ENCODE peak calls at places on chromosomes 13 and 19, in ten cellular contexts. H is thoracic aorta, E is SK-N-SH, V is WERI-Rb-1, Q is stomach, G is A549, Y is uterus, N is PC-3, A is mucosa of descending colon, I is MM.1S. O is an unnamed sample.

GRCh38 chr19:7258840-7259395 is 35.3 kb downstream of the INSR start:
- DNase-seq in H (no peak), E (no peak), V (no peak), Q (no peak), G (no peak), Y (no peak), N (no peak), A (no peak), I (no peak), O (no peak)

GRCh38 chr13:45447050-45447661 is 17.6 kb upstream of the COG3 start:
- DNase-seq in H (no peak), E (no peak), V (no peak), Q (no peak), G (no peak), Y (no peak), N (no peak), A (no peak), I (no peak), O (no peak)

GRCh38 chr19:13428352-13428751 is 77.9 kb downstream of the CACNA1A start:
- DNase-seq in H (no peak), E (peak), V (no peak), Q (no peak), G (no peak), Y (no peak), N (peak), A (no peak), I (peak), O (peak)

GRCh38 chr13:77751513-77752456 is 54.3 kb downstream of the SLAIN1 start:
- DNase-seq in H (no peak), E (peak), V (peak), Q (no peak), G (peak), Y (no peak), N (peak), A (no peak), I (peak), O (peak)

GRCh38 chr19:14544977-14545715 is 15.8 kb downstream of the TECR start:
- DNase-seq in H (no peak), E (no peak), V (no peak), Q (no peak), G (no peak), Y (no peak), N (no peak), A (no peak), I (no peak), O (no peak)

GRCh38 chr19:38684078-38684861 is 36.8 kb downstream of the ACTN4 start:
- DNase-seq in H (peak), E (no peak), V (no peak), Q (peak), G (peak), Y (peak), N (peak), A (peak), I (peak), O (no peak)

GRCh38 chr13:49669735-49670309 is 21.5 kb downstream of the EBPL start:
- DNase-seq in H (no peak), E (peak), V (peak), Q (peak), G (peak), Y (no peak), N (peak), A (no peak), I (peak), O (peak)

GRCh38 chr13:30224732-30225131 is 82.6 kb downstream of the KATNAL1 start:
- DNase-seq in H (no peak), E (no peak), V (no peak), Q (no peak), G (peak), Y (no peak), N (peak), A (no peak), I (no peak), O (no peak)

GRCh38 chr13:94061316-94061715 is 418.2 kb downstream of the DCT start:
- DNase-seq in H (no peak), E (no peak), V (no peak), Q (no peak), G (no peak), Y (no peak), N (no peak), A (no peak), I (no peak), O (no peak)

GRCh38 chr19:12937243-12938053 is 961 bp upstream of the CALR start:
- DNase-seq in H (no peak), E (peak), V (peak), Q (peak), G (no peak), Y (no peak), N (peak), A (no peak), I (peak), O (no peak)

GRCh38 chr19:34667349-34668076 is 9.4 kb downstream of the SCGB2B2 start:
- DNase-seq in H (no peak), E (no peak), V (no peak), Q (no peak), G (no peak), Y (no peak), N (peak), A (no peak), I (peak), O (no peak)

GRCh38 chr19:13070425-13071140 is 32.1 kb downstream of the LYL1 start:
- DNase-seq in H (no peak), E (no peak), V (no peak), Q (no peak), G (no peak), Y (peak), N (no peak), A (no peak), I (no peak), O (no peak)

GRCh38 chr19:15538774-15539173 is 30.4 kb downstream of the CYP4F22 start:
- DNase-seq in H (no peak), E (no peak), V (no peak), Q (no peak), G (no peak), Y (no peak), N (peak), A (no peak), I (peak), O (no peak)

GRCh38 chr13:80630685-80631121 is 289.8 kb upstream of the SPRY2 start:
- DNase-seq in H (no peak), E (no peak), V (no peak), Q (no peak), G (no peak), Y (no peak), N (peak), A (no peak), I (no peak), O (no peak)

GRCh38 chr19:31113250-31113685 is 236.0 kb downstream of the TSHZ3 start:
- DNase-seq in H (no peak), E (no peak), V (no peak), Q (no peak), G (no peak), Y (no peak), N (peak), A (no peak), I (no peak), O (no peak)

GRCh38 chr13:112638157-112638750 is 50.3 kb upstream of the TUBGCP3 start:
- DNase-seq in H (no peak), E (no peak), V (no peak), Q (no peak), G (no peak), Y (peak), N (peak), A (no peak), I (no peak), O (no peak)

GRCh38 chr13:114129649-114130062 is 2.8 kb downstream of the RASA3 start:
- DNase-seq in H (no peak), E (no peak), V (no peak), Q (no peak), G (no peak), Y (no peak), N (no peak), A (peak), I (no peak), O (no peak)

GRCh38 chr13:66977156-66977555 is 253.0 kb downstream of the PCDH9 start:
- DNase-seq in H (no peak), E (no peak), V (no peak), Q (no peak), G (no peak), Y (no peak), N (no peak), A (no peak), I (no peak), O (no peak)

GRCh38 chr13:100130930-100131511 is 42.1 kb downstream of the PCCA start:
- DNase-seq in H (no peak), E (no peak), V (no peak), Q (no peak), G (no peak), Y (no peak), N (no peak), A (no peak), I (no peak), O (no peak)

GRCh38 chr19:11374449-11375142 is at the start of gene SWSAP1:
- DNase-seq in H (peak), E (peak), V (peak), Q (peak), G (peak), Y (peak), N (peak), A (peak), I (peak), O (peak)

GRCh38 chr19:43476606-43477005 is 11.2 kb upstream of the LYPD3 start:
- DNase-seq in H (no peak), E (no peak), V (no peak), Q (no peak), G (no peak), Y (no peak), N (peak), A (no peak), I (no peak), O (no peak)

GRCh38 chr13:106274551-106275208 is 260.8 kb downstream of the EFNB2 start:
- DNase-seq in H (no peak), E (no peak), V (no peak), Q (no peak), G (no peak), Y (no peak), N (peak), A (no peak), I (no peak), O (no peak)

GRCh38 chr13:101523732-101524131 is 71.3 kb downstream of the ITGBL1 start:
- DNase-seq in H (peak), E (no peak), V (no peak), Q (no peak), G (no peak), Y (no peak), N (peak), A (no peak), I (no peak), O (no peak)

GRCh38 chr13:74465279-74465678 is 331.1 kb upstream of the KLF12 start:
- DNase-seq in H (no peak), E (no peak), V (no peak), Q (no peak), G (no peak), Y (no peak), N (no peak), A (no peak), I (no peak), O (no peak)

GRCh38 chr13:98447881-98448641 is 128.8 kb downstream of the STK24 start:
- DNase-seq in H (no peak), E (peak), V (peak), Q (no peak), G (peak), Y (no peak), N (peak), A (no peak), I (no peak), O (peak)
- TF ChIP-seq CTCF in H (no peak), E (peak), V (peak), Q (no peak), G (peak), Y (peak), N (peak), A (no peak), I (no peak), O (peak)

DNA sequence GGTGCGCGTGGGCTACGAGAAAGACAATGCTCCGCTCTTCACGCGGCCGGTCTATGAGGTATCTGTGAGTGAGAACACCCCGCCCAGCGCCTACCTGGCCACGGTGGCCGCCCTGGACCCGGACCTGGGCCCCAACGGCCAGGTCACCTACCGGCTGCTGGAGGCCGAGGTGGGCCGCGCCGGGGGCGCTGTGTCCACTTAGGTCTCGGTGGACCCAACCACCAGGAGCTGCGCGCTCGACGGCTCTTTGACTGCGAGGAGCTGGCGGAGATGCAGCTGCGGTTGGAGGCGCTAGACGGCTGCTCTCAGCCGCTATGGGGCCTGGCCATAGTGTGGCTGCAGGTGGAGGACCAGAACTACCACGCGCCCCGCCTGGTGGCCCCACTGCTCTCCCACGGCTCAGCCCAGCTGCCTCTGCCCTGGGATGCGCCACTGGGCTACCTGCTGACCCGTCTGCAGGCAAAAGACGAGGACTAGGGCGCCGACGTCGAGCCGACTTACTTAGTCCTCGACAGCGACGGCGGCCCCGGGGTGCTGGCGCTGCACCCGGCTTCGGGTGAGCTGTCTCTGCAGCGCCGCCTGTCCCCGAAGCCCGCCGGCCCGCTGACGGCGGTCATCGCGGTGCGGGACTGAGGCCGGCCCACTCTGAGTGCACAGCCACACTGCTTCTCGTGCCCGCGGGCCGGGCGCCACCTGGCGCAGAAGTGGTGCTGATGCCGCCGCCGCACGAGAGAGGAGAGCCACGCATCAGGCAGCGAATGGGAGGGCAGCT is 173.0 kb downstream of the OLFM4 start:
- DNase-seq in H (no peak), E (peak), V (no peak), Q (no peak), G (no peak), Y (no peak), N (no peak), A (peak), I (no peak), O (peak)
- TF ChIP-seq CTCF in H (no peak), E (peak), V (no peak), Q (no peak), G (no peak), Y (peak), N (no peak), A (no peak), I (no peak), O (no peak)

GRCh38 chr19:28694812-28695211 is 518.1 kb downstream of the UQCRFS1 start:
- DNase-seq in H (no peak), E (no peak), V (no peak), Q (no peak), G (no peak), Y (no peak), N (no peak), A (no peak), I (no peak), O (no peak)
- TF ChIP-seq CTCF in H (no peak), E (no peak), V (no peak), Q (no peak), G (no peak), Y (no peak), N (no peak), A (no peak), I (no peak), O (no peak)

DNA sequence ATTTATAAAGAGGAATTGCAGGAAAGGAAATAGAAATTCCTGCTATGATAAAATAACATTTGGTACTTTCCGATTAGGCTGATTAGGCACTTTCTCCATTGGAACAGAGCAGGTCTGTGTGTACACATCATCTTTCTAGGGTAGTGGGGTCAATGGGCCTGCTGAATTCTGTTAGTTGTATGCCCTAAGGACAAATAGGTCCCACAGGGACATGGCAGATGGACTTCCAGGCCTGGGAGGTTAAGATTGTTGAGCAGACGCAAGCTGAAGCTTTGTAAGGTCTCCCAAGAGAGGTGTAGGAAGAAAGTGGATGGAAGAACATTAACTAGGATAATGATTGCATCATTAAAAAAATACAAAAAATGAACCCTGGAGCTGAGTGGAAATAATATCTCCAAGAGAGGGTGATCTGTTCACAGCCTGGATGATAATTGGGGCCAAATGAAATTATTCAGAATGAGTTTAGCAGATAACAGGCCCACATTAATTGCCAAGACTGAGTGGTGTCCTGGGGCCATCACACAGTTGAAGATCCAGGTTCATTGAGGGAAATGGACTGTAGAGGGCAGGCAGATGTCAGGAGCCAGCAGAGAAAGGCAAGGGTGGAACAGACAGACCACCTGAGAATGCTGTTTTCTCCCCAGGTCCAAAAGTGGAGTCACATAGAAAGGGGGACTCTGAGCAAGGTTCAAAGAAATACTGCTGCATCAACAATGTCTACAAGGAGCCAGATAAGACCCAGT is 215.1 kb downstream of the DNAJC15 start:
- DNase-seq in H (no peak), E (peak), V (no peak), Q (no peak), G (no peak), Y (no peak), N (no peak), A (no peak), I (no peak), O (no peak)
- TF ChIP-seq CTCF in H (no peak), E (no peak), V (no peak), Q (no peak), G (no peak), Y (no peak), N (no peak), A (no peak), I (no peak), O (no peak)

GRCh38 chr19:17226002-17226933 is at the start of gene OCEL1:
- DNase-seq in H (peak), E (peak), V (peak), Q (peak), G (peak), Y (peak), N (peak), A (peak), I (peak), O (peak)

GRCh38 chr19:17220207-17220758 is 5.1 kb downstream of the USE1 start:
- DNase-seq in H (no peak), E (no peak), V (no peak), Q (no peak), G (no peak), Y (peak), N (peak), A (no peak), I (no peak), O (no peak)

GRCh38 chr19:17227798-17228367 is 1.9 kb downstream of the OCEL1 start:
- DNase-seq in H (no peak), E (no peak), V (peak), Q (no peak), G (no peak), Y (no peak), N (no peak), A (no peak), I (no peak), O (no peak)

GRCh38 chr19:17229890-17230289 is 3.9 kb downstream of the OCEL1 start:
- DNase-seq in H (no peak), E (no peak), V (no peak), Q (no peak), G (no peak), Y (no peak), N (no peak), A (no peak), I (no peak), O (no peak)

GRCh38 chr19:17225051-17225450 is 975 bp upstream of the OCEL1 start:
- DNase-seq in H (no peak), E (no peak), V (no peak), Q (no peak), G (no peak), Y (no peak), N (no peak), A (no peak), I (no peak), O (no peak)
- TF ChIP-seq CTCF in H (no peak), E (no peak), V (no peak), Q (no peak), G (no peak), Y (no peak), N (no peak), A (no peak), I (no peak), O (no peak)

GRCh38 chr13:59771272-59771671 is 392.5 kb downstream of the DIAPH3 start:
- DNase-seq in H (no peak), E (peak), V (no peak), Q (no peak), G (peak), Y (no peak), N (peak), A (no peak), I (no peak), O (no peak)
- TF ChIP-seq CTCF in H (peak), E (peak), V (peak), Q (no peak), G (peak), Y (no peak), N (peak), A (no peak), I (peak), O (peak)